ENCODE peak calls at places on chromosome 4, in four cellular contexts. One of them, this sample, is unnamed.

GRCh38 chr4:108834787-108835384 is 72.0 kb upstream of the ETNPPL start:
- DNase-seq in GM12878: no peak
- DNase-seq in HepG2: peak; percentile 23
- DNase-seq in HCT116: peak; percentile 4
- DNase-seq in this sample: no peak

GRCh38 chr4:1092026-1092982 is 21.1 kb downstream of the RNF212 start:
- DNase-seq in GM12878: no peak
- DNase-seq in HepG2: no peak
- DNase-seq in HCT116: no peak
- DNase-seq in this sample: no peak

GRCh38 chr4:150219841-150220240 is 141.6 kb downstream of the DCLK2 start:
- DNase-seq in GM12878: no peak
- DNase-seq in HepG2: no peak
- DNase-seq in HCT116: no peak
- DNase-seq in this sample: no peak

GRCh38 chr4:957231-957580 is 16.2 kb downstream of the DGKQ start:
- DNase-seq in GM12878: no peak
- DNase-seq in HepG2: no peak
- DNase-seq in HCT116: no peak
- DNase-seq in this sample: no peak

GRCh38 chr4:91990726-91991125 is 313.0 kb upstream of the GRID2 start:
- DNase-seq in GM12878: no peak
- DNase-seq in HepG2: no peak
- DNase-seq in HCT116: no peak
- DNase-seq in this sample: no peak

GRCh38 chr4:184448828-184449227 is 25.5 kb downstream of the IRF2 start:
- DNase-seq in GM12878: no peak
- DNase-seq in HepG2: no peak
- DNase-seq in HCT116: no peak
- DNase-seq in this sample: no peak

GRCh38 chr4:108762559-108763225 is at the start of gene ETNPPL:
- DNase-seq in GM12878: no peak
- DNase-seq in HepG2: peak; percentile 21
- DNase-seq in HCT116: no peak
- DNase-seq in this sample: peak; percentile 11

GRCh38 chr4:4595252-4595651 is 53.4 kb upstream of the STX18 start:
- DNase-seq in GM12878: no peak
- DNase-seq in HepG2: no peak
- DNase-seq in HCT116: peak; percentile 15
- DNase-seq in this sample: peak; percentile 24

GRCh38 chr4:54098375-54098774 is 1.6 kb upstream of the GSX2 start:
- DNase-seq in GM12878: no peak
- DNase-seq in HepG2: no peak
- DNase-seq in HCT116: no peak
- DNase-seq in this sample: no peak

GRCh38 chr4:188162698-188163097 is 23.5 kb downstream of the TRIML1 start:
- DNase-seq in GM12878: no peak
- DNase-seq in HepG2: no peak
- DNase-seq in HCT116: no peak
- DNase-seq in this sample: no peak

GRCh38 chr4:52658671-52659015 is 458 bp downstream of the USP46 start:
- DNase-seq in GM12878: no peak
- DNase-seq in HepG2: no peak
- DNase-seq in HCT116: no peak
- DNase-seq in this sample: no peak

GRCh38 chr4:153771058-153771457 is 11.2 kb upstream of the RNF175 start:
- DNase-seq in GM12878: no peak
- DNase-seq in HepG2: no peak
- DNase-seq in HCT116: no peak
- DNase-seq in this sample: no peak

GRCh38 chr4:151276787-151277557 is at the start of gene PRSS48:
- DNase-seq in GM12878: no peak
- DNase-seq in HepG2: peak; percentile 55
- DNase-seq in HCT116: peak; percentile 34
- DNase-seq in this sample: peak; percentile 56

GRCh38 chr4:177339794-177340374 is 30.2 kb downstream of the NEIL3 start:
- DNase-seq in GM12878: peak; percentile 4
- DNase-seq in HepG2: peak; percentile 29
- DNase-seq in HCT116: peak; percentile 4
- DNase-seq in this sample: peak; percentile 43

GRCh38 chr4:174154455-174154854 is 129.0 kb downstream of the FBXO8 start:
- DNase-seq in GM12878: no peak
- DNase-seq in HepG2: no peak
- DNase-seq in HCT116: no peak
- DNase-seq in this sample: no peak

GRCh38 chr4:120155287-120155686 is 88.6 kb upstream of the MAD2L1 start:
- DNase-seq in GM12878: no peak
- DNase-seq in HepG2: no peak
- DNase-seq in HCT116: no peak
- DNase-seq in this sample: no peak

GRCh38 chr4:24266951-24267577 is 317.3 kb downstream of the DHX15 start:
- DNase-seq in GM12878: no peak
- DNase-seq in HepG2: no peak
- DNase-seq in HCT116: no peak
- DNase-seq in this sample: no peak

GRCh38 chr4:146342600-146343192 is 128.4 kb downstream of the REELD1 start:
- DNase-seq in GM12878: no peak
- DNase-seq in HepG2: no peak
- DNase-seq in HCT116: no peak
- DNase-seq in this sample: no peak

GRCh38 chr4:116512552-116512951 is 572.8 kb downstream of the TRAM1L1 start:
- DNase-seq in GM12878: no peak
- DNase-seq in HepG2: no peak
- DNase-seq in HCT116: no peak
- DNase-seq in this sample: no peak

GRCh38 chr4:98728871-98729270 is 70.5 kb upstream of the TSPAN5 start:
- DNase-seq in GM12878: no peak
- DNase-seq in HepG2: no peak
- DNase-seq in HCT116: no peak
- DNase-seq in this sample: no peak

GRCh38 chr4:111707491-111707890 is 437.8 kb upstream of the FAM241A start:
- DNase-seq in GM12878: no peak
- DNase-seq in HepG2: no peak
- DNase-seq in HCT116: no peak
- DNase-seq in this sample: no peak

GRCh38 chr4:14771504-14772175 is 230.6 kb upstream of the CPEB2 start:
- DNase-seq in GM12878: no peak
- DNase-seq in HepG2: no peak
- DNase-seq in HCT116: no peak
- DNase-seq in this sample: no peak

GRCh38 chr4:76235915-76236314 is 15.6 kb upstream of the FAM47E start:
- DNase-seq in GM12878: no peak
- DNase-seq in HepG2: no peak
- DNase-seq in HCT116: no peak
- DNase-seq in this sample: peak; percentile 56

GRCh38 chr4:182010876-182011275 is 232.3 kb upstream of the TENM3 start:
- DNase-seq in GM12878: no peak
- DNase-seq in HepG2: no peak
- DNase-seq in HCT116: no peak
- DNase-seq in this sample: no peak
- TF ChIP-seq JUND in GM12878: no peak
- TF ChIP-seq JUND in HepG2: no peak
- TF ChIP-seq JUND in HCT116: no peak
- TF ChIP-seq JUND in this sample: no peak

DNA sequence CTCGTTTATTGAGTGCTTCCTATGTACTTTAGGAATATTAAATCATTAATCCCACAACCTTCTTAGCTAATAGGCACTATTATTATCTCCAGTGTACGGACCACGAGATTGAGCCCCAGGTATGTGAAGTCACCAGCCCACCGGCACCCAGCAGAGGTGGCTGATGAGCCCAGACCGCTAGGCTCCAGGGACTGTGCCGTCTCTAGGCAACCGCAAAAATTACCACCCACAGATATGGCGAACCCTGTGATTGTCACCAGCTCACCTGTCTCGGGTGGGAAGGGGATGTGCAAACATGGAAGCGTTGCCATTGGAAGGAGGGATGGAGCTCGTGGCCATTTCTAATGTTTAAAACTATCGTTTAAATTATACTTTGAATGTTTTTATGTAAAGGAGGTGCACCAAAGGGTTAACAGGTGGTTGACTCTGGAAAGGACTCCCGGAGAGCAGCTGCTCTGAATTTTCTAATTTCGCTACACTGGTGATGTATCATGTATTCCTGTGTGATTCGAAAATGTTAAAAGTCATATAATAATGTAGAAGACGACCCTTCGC is 21.0 kb upstream of the JAKMIP1 start:
- DNase-seq in GM12878: no peak
- DNase-seq in HepG2: no peak
- DNase-seq in HCT116: no peak
- DNase-seq in this sample: no peak
- TF ChIP-seq JUND in GM12878: no peak
- TF ChIP-seq JUND in HepG2: no peak
- TF ChIP-seq JUND in HCT116: no peak
- TF ChIP-seq JUND in this sample: no peak

GRCh38 chr4:22240814-22241213 is 275.1 kb downstream of the ADGRA3 start:
- DNase-seq in GM12878: no peak
- DNase-seq in HepG2: no peak
- DNase-seq in HCT116: no peak
- DNase-seq in this sample: no peak
- TF ChIP-seq JUND in GM12878: no peak
- TF ChIP-seq JUND in HepG2: no peak
- TF ChIP-seq JUND in HCT116: no peak
- TF ChIP-seq JUND in this sample: no peak

GRCh38 chr4:26330946-26331345 is 10.1 kb downstream of the RBPJ start:
- DNase-seq in GM12878: no peak
- DNase-seq in HepG2: peak; percentile 21
- DNase-seq in HCT116: no peak
- DNase-seq in this sample: no peak

GRCh38 chr4:26323807-26324206 is 3.0 kb downstream of the RBPJ start:
- DNase-seq in GM12878: no peak
- DNase-seq in HepG2: no peak
- DNase-seq in HCT116: no peak
- DNase-seq in this sample: no peak

GRCh38 chr4:26325191-26325590 is 4.4 kb downstream of the RBPJ start:
- DNase-seq in GM12878: no peak
- DNase-seq in HepG2: peak; percentile 42
- DNase-seq in HCT116: peak; percentile 35
- DNase-seq in this sample: peak; percentile 43

GRCh38 chr4:26330186-26330787 is 9.5 kb downstream of the RBPJ start:
- DNase-seq in GM12878: no peak
- DNase-seq in HepG2: peak; percentile 64
- DNase-seq in HCT116: peak; percentile 53
- DNase-seq in this sample: peak; percentile 59

DNA sequence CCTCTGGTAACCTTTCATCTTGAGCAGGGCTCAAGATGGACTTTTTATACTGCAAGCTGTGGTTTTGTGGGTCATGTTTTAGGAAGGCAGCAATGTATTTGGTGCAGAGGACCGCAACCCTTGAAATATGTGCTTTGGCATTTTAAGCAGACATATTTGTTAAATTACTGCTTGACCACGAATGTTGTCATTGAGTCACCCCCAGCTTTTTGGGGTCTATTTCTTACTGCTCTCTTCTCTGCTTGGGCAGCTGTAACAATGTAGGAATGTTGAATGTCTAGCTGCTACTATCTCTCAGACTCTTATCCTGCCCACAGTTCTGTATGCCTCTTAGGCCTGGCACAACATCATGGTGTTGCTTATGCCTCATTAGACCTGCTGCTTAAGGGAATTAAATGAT is 6.0 kb downstream of the RBPJ start:
- DNase-seq in GM12878: no peak
- DNase-seq in HepG2: no peak
- DNase-seq in HCT116: no peak
- DNase-seq in this sample: no peak
- TF ChIP-seq JUND in GM12878: no peak
- TF ChIP-seq JUND in HepG2: no peak
- TF ChIP-seq JUND in HCT116: no peak
- TF ChIP-seq JUND in this sample: no peak

DNA sequence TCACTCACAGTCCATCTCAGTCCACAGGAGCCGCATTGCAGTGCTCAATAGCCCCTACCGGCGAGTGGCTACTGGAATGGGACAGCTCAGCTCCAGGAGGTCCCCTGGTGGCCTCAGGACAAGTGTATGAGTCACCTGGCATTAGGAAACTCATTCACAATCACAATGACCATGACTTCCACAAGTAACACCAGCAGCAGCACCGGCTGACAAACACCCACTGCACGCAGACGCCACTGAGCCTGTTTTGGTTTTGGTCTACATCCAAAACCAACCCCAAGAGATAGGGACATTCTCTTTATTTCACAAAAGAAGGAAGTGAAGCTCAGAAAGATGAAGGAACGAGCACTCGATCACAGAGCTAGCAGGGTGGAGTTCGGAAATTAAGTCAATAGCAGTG is 8.1 kb downstream of the JAKMIP1 start:
- DNase-seq in GM12878: no peak
- DNase-seq in HepG2: peak; percentile 39
- DNase-seq in HCT116: no peak
- DNase-seq in this sample: no peak
- TF ChIP-seq JUND in GM12878: no peak
- TF ChIP-seq JUND in HepG2: no peak
- TF ChIP-seq JUND in HCT116: no peak
- TF ChIP-seq JUND in this sample: no peak

GRCh38 chr4:80266902-80267380 is 477 bp downstream of the FGF5 start:
- DNase-seq in GM12878: no peak
- DNase-seq in HepG2: no peak
- DNase-seq in HCT116: no peak
- DNase-seq in this sample: peak; percentile 2

GRCh38 chr4:80265571-80266266 is 745 bp upstream of the FGF5 start:
- DNase-seq in GM12878: no peak
- DNase-seq in HepG2: no peak
- DNase-seq in HCT116: no peak
- DNase-seq in this sample: no peak

GRCh38 chr4:80268081-80268823 is 1.8 kb downstream of the FGF5 start:
- DNase-seq in GM12878: no peak
- DNase-seq in HepG2: no peak
- DNase-seq in HCT116: no peak
- DNase-seq in this sample: no peak

GRCh38 chr4:80264825-80265224 is 1.6 kb upstream of the FGF5 start:
- DNase-seq in GM12878: no peak
- DNase-seq in HepG2: no peak
- DNase-seq in HCT116: no peak
- DNase-seq in this sample: no peak

DNA sequence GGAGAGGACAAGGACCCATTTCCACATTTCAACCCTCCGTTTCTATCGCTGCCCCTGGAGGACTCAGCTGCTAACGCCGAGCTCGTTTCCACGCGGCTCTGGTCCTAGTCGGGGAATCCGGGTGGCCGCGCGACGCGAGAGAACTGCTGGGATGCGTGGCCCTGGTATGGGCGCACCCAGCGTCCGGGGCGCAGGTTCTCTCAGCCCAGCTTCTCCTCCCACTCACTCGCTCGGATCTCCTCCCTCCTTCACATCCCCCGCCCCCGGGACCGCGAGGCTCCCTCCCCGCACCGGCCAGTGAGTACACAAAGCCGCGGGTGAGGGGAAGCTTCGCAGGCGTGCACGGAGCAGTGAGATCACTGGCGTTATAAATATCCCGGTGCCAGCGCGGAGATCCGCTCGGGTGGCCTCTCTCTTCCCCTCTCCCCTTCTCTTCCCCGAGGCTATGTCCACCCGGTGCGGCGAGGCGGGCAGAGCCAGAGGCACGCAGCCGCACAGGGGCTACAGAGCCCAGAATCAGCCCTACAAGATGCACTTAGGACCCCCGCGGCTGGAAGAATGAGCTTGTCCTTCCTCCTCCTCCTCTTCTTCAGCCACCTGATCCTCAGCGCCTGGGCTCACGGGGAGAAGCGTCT is at the start of gene FGF5:
- DNase-seq in GM12878: no peak
- DNase-seq in HepG2: no peak
- DNase-seq in HCT116: no peak
- DNase-seq in this sample: peak; percentile 19
- TF ChIP-seq JUND in GM12878: no peak
- TF ChIP-seq JUND in HepG2: no peak
- TF ChIP-seq JUND in HCT116: no peak
- TF ChIP-seq JUND in this sample: no peak